ENCODE peak calls at places on chromosomes 11 and 22, in six cellular contexts. T, A, J, R, X and P are unnamed samples.

GRCh38 chr11:68351450-68352275 is 39.3 kb downstream of the LRP5 start:
- DNase-seq in X (no peak), T (no peak), A (no peak), J (peak), R (no peak), P (no peak)

GRCh38 chr11:92225563-92226308 is 1.1 kb downstream of the FAT3 start:
- DNase-seq in J (peak), X (no peak), A (no peak), T (peak), R (no peak), P (peak)

GRCh38 chr11:102115557-102115956 is 5.3 kb downstream of the YAP1 start:
- DNase-seq in A (no peak), R (no peak), J (peak), T (no peak), X (peak), P (no peak)

GRCh38 chr11:30435488-30435887 is 112.6 kb downstream of the ARL14EP start:
- DNase-seq in R (no peak), A (no peak), T (no peak), X (no peak), J (no peak), P (no peak)

GRCh38 chr11:65262381-65262680 is 569 bp downstream of the POLA2 start:
- DNase-seq in J (peak), X (no peak), T (no peak), A (no peak), R (no peak), P (no peak)

GRCh38 chr22:29553391-29554224 is at the start of gene THOC5:
- DNase-seq in A (peak), X (peak), T (peak), J (peak), R (peak), P (peak)

GRCh38 chr11:128399186-128399585 is 188.2 kb downstream of the ETS1 start:
- DNase-seq in A (no peak), J (peak), T (no peak), R (no peak), X (no peak), P (no peak)

GRCh38 chr22:48824673-48825651 is 1002.7 kb downstream of the BRD1 start:
- DNase-seq in R (no peak), J (no peak), X (no peak), A (no peak), T (no peak), P (no peak)

GRCh38 chr11:19777032-19777341 is 64.3 kb downstream of the NAV2 start:
- DNase-seq in A (no peak), R (no peak), T (no peak), X (peak), J (peak), P (no peak)

GRCh38 chr11:71451596-71452353 is 1.2 kb upstream of the NADSYN1 start:
- DNase-seq in R (no peak), A (no peak), T (no peak), J (no peak), X (no peak), P (no peak)

GRCh38 chr11:74647404-74647803 is 55.0 kb downstream of the POLD3 start:
- DNase-seq in A (no peak), R (no peak), X (no peak), J (no peak), T (no peak), P (no peak)

GRCh38 chr11:61279934-61280656 is 15.0 kb downstream of the VWCE start:
- DNase-seq in X (no peak), J (peak), T (no peak), R (no peak), A (no peak), P (no peak)

GRCh38 chr11:33692013-33692504 is 8.6 kb downstream of the C11orf91 start:
- DNase-seq in T (no peak), A (no peak), X (peak), J (peak), R (no peak), P (peak)

GRCh38 chr11:30345644-30346043 is 22.7 kb downstream of the ARL14EP start:
- DNase-seq in R (no peak), A (no peak), T (no peak), X (no peak), J (no peak), P (no peak)

GRCh38 chr11:69149646-69150045 is 6.1 kb upstream of the SMIM38 start:
- DNase-seq in A (no peak), X (no peak), R (no peak), T (no peak), J (no peak), P (no peak)

GRCh38 chr22:39303892-39304671 is 15.3 kb downstream of the RPL3 start:
- DNase-seq in J (no peak), T (no peak), X (no peak), A (no peak), R (no peak), P (no peak)

GRCh38 chr11:14022821-14023220 is 60.3 kb downstream of the SPON1 start:
- DNase-seq in R (no peak), X (no peak), J (no peak), A (no peak), T (no peak), P (no peak)

GRCh38 chr11:17790453-17790852 is 55.9 kb downstream of the KCNC1 start:
- DNase-seq in R (no peak), A (no peak), J (peak), T (no peak), X (peak), P (no peak)

GRCh38 chr22:39574779-39575551 is 4.4 kb downstream of the CACNA1I start:
- DNase-seq in T (no peak), X (peak), J (peak), A (no peak), R (no peak), P (no peak)

GRCh38 chr11:88288560-88288959 is 49.0 kb downstream of the CTSC start:
- DNase-seq in R (no peak), X (no peak), T (no peak), A (no peak), J (no peak), P (no peak)

GRCh38 chr11:88295028-88295427 is 42.5 kb downstream of the CTSC start:
- DNase-seq in R (no peak), J (no peak), X (no peak), A (no peak), T (no peak), P (no peak)

GRCh38 chr11:88297320-88298263 is 39.9 kb downstream of the CTSC start:
- DNase-seq in R (no peak), T (no peak), J (no peak), A (no peak), X (no peak), P (no peak)

GRCh38 chr11:88293931-88294330 is 43.6 kb downstream of the CTSC start:
- DNase-seq in A (no peak), R (no peak), X (no peak), T (no peak), J (peak), P (no peak)

DNA sequence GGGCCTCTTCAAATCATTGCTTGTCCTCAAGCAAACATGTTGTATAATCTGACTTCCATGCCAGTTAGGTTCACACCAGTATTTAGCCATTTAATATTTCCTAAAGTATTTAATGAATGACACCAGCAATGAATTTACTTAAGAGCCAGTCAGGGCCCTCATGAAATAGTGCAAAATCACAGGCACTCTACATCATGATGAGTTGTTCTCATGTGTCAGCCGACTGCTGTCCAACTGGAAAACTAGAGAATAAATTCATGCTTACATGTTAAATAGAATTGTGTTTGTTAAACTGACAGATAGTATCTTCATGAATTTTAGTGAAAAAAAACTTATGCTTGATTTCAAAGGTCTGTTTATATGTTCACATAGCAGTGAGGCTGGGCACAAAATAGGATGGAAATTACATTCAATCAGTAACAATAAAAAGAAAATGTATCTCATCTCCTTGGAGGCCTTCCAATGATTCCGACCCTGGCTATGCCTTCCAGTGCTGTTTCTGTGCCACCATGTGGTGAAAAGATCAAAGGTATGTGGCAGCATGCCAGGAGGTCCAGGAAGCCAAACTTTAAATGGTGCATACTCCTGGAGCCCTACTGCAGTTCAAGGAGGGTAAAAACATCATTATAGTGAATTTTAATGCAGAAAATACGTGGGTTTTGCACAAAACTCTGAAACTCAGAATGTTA is 45.2 kb downstream of the CTSC start:
- DNase-seq in J (peak), R (no peak), A (no peak), X (no peak), T (no peak), P (no peak)
- H3K27ac ChIP-seq in J (no peak), R (no peak), A (no peak), X (no peak), T (no peak), P (no peak)

GRCh38 chr22:24868979-24869378 is 63.0 kb downstream of the SGSM1 start:
- DNase-seq in R (no peak), X (no peak), J (no peak), A (no peak), T (no peak), P (no peak)

GRCh38 chr22:24865508-24865907 is 59.5 kb downstream of the SGSM1 start:
- DNase-seq in T (no peak), X (no peak), A (no peak), J (no peak), R (no peak), P (no peak)

GRCh38 chr22:24871611-24872205 is 65.7 kb downstream of the SGSM1 start:
- DNase-seq in J (no peak), T (no peak), X (no peak), R (no peak), A (no peak), P (no peak)

GRCh38 chr22:24867327-24868022 is 61.5 kb downstream of the SGSM1 start:
- DNase-seq in R (no peak), T (no peak), A (no peak), J (no peak), X (no peak), P (no peak)
- H3K27ac ChIP-seq in R (no peak), T (no peak), A (no peak), J (no peak), X (no peak), P (no peak)

GRCh38 chr22:20809538-20810185 is 35.7 kb downstream of the SERPIND1 start:
- DNase-seq in X (no peak), A (no peak), R (no peak), T (no peak), J (no peak), P (no peak)

GRCh38 chr22:20805972-20806471 is 32.1 kb downstream of the SERPIND1 start:
- DNase-seq in R (no peak), J (peak), A (no peak), T (no peak), X (no peak), P (no peak)

GRCh38 chr22:20804650-20805049 is 30.7 kb downstream of the SERPIND1 start:
- DNase-seq in J (no peak), X (no peak), T (no peak), R (no peak), A (no peak), P (no peak)

GRCh38 chr22:20808844-20809243 is 34.9 kb downstream of the SERPIND1 start:
- DNase-seq in J (no peak), X (no peak), T (no peak), R (no peak), A (no peak), P (no peak)

DNA sequence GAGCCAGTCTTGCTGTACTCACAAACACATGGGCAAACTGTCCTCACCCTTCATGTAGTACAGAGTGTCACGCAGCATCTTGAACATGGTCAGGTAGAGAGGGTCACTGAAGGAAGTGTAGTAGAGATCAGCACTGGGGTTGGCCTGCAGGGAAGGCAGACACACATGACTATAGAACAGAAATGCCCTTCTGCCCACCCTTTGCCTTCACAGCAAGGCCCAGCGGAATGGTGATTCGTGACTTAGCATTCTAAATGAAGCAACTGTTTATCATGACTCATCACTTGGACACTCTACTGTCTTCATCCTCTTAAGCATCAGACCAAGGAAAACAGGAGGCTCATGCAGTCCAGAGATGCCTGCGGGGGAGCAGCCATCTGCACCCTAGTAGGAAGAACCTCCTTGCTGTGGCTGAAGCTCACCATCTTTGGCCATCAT is 33.4 kb downstream of the SERPIND1 start:
- DNase-seq in T (no peak), A (no peak), R (no peak), J (peak), X (peak), P (no peak)
- H3K27ac ChIP-seq in T (no peak), A (no peak), R (no peak), J (peak), X (peak), P (no peak)

DNA sequence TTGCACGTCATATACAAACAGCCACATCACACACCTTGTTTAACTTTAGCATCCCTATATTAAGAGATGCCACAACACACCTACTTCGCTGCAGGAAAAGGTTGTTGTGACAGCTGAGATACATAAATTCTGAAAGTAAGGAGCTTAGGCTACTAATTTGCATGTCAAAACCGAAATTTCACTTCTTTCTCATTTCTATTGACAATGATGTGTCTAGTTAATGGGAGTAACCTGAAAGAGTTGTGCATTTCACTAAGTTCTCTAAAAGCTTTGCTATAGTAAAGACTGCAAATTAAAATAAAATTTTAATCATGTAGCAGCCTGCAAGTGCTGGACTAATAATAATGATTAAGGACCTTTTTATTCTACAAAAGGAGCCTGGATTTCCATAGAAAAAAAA is 1116.5 kb downstream of the JRKL start:
- DNase-seq in R (no peak), A (no peak), J (no peak), T (no peak), X (no peak), P (no peak)
- H3K27ac ChIP-seq in R (no peak), A (no peak), J (no peak), T (no peak), X (no peak), P (no peak)

GRCh38 chr22:36281726-36282077 is 28.8 kb downstream of the APOL1 start:
- DNase-seq in R (no peak), A (no peak), J (no peak), T (no peak), X (no peak), P (no peak)

GRCh38 chr22:36277482-36278291 is 24.8 kb downstream of the APOL1 start:
- DNase-seq in T (peak), X (peak), R (peak), A (peak), J (peak), P (peak)

GRCh38 chr22:36282078-36282831 is 29.3 kb downstream of the APOL1 start:
- DNase-seq in T (no peak), J (no peak), R (no peak), A (no peak), X (no peak), P (no peak)

GRCh38 chr22:36279219-36279666 is 26.3 kb downstream of the APOL1 start:
- DNase-seq in X (no peak), T (no peak), J (no peak), R (no peak), A (no peak), P (no peak)

GRCh38 chr22:36280379-36280778 is 27.4 kb downstream of the APOL1 start:
- DNase-seq in A (no peak), X (no peak), J (no peak), R (no peak), T (no peak), P (no peak)
- H3K27ac ChIP-seq in A (no peak), X (no peak), J (no peak), R (no peak), T (no peak), P (no peak)

DNA sequence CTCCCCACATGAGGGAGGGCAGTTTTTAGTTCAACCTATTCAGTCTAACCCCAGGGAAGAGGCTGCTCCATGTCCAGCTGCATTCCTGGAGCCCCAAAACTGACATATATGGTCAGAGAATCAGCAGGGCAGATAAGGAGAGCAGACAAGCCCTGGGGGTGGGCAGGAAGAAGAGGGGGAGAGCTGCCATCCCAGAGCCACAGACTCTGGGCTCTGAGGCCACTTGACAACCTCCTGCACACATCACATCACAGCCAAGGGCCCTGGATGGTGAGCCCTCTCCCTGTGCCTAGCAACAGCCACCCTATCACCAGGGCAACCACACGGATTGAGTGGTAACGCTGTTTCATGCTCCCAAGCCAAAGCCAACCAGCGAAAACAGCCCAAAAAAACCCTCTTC is 3.1 kb downstream of the ARHGAP1 start:
- DNase-seq in J (peak), T (no peak), A (no peak), X (no peak), R (no peak), P (peak)
- H3K27ac ChIP-seq in J (peak), T (peak), A (no peak), X (no peak), R (no peak), P (peak)

GRCh38 chr11:56885182-56885581 is 103.5 kb upstream of the OR5AK2 start:
- DNase-seq in A (no peak), T (no peak), X (no peak), J (no peak), R (no peak), P (no peak)
- H3K27ac ChIP-seq in A (no peak), T (no peak), X (peak), J (no peak), R (no peak), P (no peak)

GRCh38 chr11:73327812-73328364 is 19.8 kb downstream of the ARHGEF17 start:
- DNase-seq in T (no peak), R (no peak), A (no peak), J (no peak), X (no peak), P (no peak)

GRCh38 chr11:73325036-73325981 is 17.2 kb downstream of the ARHGEF17 start:
- DNase-seq in T (peak), X (no peak), J (peak), R (no peak), A (no peak), P (no peak)

GRCh38 chr11:73324665-73325035 is 16.6 kb downstream of the ARHGEF17 start:
- DNase-seq in R (no peak), A (no peak), T (no peak), J (no peak), X (no peak), P (no peak)

GRCh38 chr11:73324116-73324515 is 16.0 kb downstream of the ARHGEF17 start:
- DNase-seq in J (no peak), T (no peak), X (no peak), A (no peak), R (no peak), P (no peak)

DNA sequence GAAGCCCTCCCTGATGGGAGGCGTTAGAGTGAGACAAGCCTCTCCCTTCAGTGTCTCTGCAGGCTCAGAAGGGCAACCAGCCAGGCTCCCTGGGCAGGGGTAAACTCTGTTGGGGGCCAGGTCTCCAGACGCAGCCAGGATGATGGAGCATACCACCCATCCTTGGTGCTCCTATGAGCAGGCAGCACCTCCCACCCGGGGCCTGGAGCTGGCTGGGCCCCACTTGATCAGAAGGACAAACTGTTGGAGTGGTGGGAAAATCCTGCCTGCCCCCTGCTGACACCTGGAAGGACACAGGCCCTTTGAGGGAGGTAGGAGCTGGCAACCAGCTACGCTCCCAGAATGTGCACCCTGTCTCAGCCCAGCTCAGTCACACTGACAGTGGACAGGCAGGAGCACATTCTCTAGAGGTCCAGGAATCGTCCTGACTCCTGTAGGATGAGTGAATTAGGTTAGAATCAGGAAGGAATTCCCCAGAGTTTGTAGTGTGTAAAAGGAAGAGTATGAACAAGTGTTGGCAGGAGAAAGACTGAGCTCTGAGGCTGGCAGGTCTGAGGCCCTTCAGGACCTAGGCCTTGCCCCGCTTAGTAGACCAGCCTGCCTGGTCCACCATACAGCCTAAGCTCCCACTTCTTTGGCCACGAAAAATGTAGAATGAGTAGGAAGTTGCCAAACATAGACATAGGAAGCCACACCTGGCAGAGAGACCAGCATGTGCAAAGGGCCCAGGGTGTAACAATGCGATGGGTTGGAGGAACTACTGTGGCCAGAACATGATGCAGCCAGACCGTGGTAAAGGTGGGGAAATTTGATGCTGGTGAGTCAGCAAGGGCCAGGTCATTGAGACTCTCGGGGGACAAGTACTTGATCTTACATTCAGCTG is 19.1 kb downstream of the ARHGEF17 start:
- DNase-seq in T (no peak), A (no peak), J (peak), X (no peak), R (no peak), P (no peak)
- H3K27ac ChIP-seq in T (peak), A (no peak), J (peak), X (peak), R (no peak), P (no peak)